ENCODE peak calls at places on chromosome 22, in five cellular contexts. Z is IMR-90, B is HFF-Myc, D is OCI-LY7, M is left ventricle myocardium inferior. L is an unnamed sample.

GRCh38 chr22:44380716-44381500 is 68.2 kb upstream of the SHISAL1 start:
- DNase-seq in Z (no peak), D (no peak), B (no peak), M (no peak), L (no peak)

GRCh38 chr22:36009085-36009484 is 19.5 kb downstream of the RBFOX2 start:
- DNase-seq in D (peak), B (no peak), M (no peak), Z (peak), L (no peak)

GRCh38 chr22:35454416-35455054 is 54.6 kb downstream of the MCM5 start:
- DNase-seq in Z (no peak), B (no peak), D (no peak), M (no peak), L (no peak)

GRCh38 chr22:33909075-33909458 is 11.2 kb downstream of the LARGE1 start:
- DNase-seq in Z (peak), B (no peak), D (no peak), M (no peak), L (no peak)

GRCh38 chr22:50665212-50665611 is 7.4 kb upstream of the SHANK3 start:
- DNase-seq in M (no peak), D (no peak), Z (no peak), B (no peak), L (no peak)

GRCh38 chr22:41780714-41781507 is 19.6 kb upstream of the CCDC134 start:
- DNase-seq in Z (peak), B (no peak), D (peak), M (peak), L (peak)

GRCh38 chr22:44698531-44699421 is 3.2 kb upstream of the PRR5 start:
- DNase-seq in M (no peak), Z (peak), B (peak), D (no peak), L (no peak)

GRCh38 chr22:44743804-44744211 is 8.6 kb upstream of the ARHGAP8 start:
- DNase-seq in M (no peak), D (no peak), B (no peak), Z (peak), L (no peak)

GRCh38 chr22:25627271-25627848 is 62.9 kb downstream of the GRK3 start:
- DNase-seq in M (no peak), D (peak), B (no peak), Z (peak), L (no peak)

GRCh38 chr22:36236338-36237319 is 2.7 kb downstream of the APOL2 start:
- DNase-seq in M (no peak), D (no peak), Z (no peak), B (no peak), L (no peak)

GRCh38 chr22:24205438-24206189 is 24.3 kb downstream of the SUSD2 start:
- DNase-seq in D (no peak), Z (no peak), B (no peak), M (no peak), L (no peak)

GRCh38 chr22:28014141-28015055 is 95.3 kb upstream of the PITPNB start:
- DNase-seq in D (no peak), M (peak), B (no peak), Z (no peak), L (no peak)

GRCh38 chr22:48758021-48758561 is 1069.6 kb downstream of the BRD1 start:
- DNase-seq in B (no peak), M (no peak), Z (no peak), D (no peak), L (no peak)

GRCh38 chr22:50014053-50014501 is 1.5 kb upstream of the IL17REL start:
- DNase-seq in M (peak), Z (no peak), D (no peak), B (no peak), L (no peak)

GRCh38 chr22:37316875-37317371 is 34.6 kb downstream of the CYTH4 start:
- DNase-seq in M (peak), D (peak), Z (peak), B (peak), L (peak)

GRCh38 chr22:37319469-37319868 is 37.2 kb downstream of the CYTH4 start:
- DNase-seq in M (no peak), B (no peak), Z (no peak), D (no peak), L (no peak)

GRCh38 chr22:37317698-37318210 is 35.4 kb downstream of the CYTH4 start:
- DNase-seq in M (no peak), Z (no peak), D (no peak), B (no peak), L (no peak)

GRCh38 chr22:37316405-37316804 is 34.1 kb downstream of the CYTH4 start:
- DNase-seq in Z (no peak), D (no peak), B (no peak), M (no peak), L (no peak)

DNA sequence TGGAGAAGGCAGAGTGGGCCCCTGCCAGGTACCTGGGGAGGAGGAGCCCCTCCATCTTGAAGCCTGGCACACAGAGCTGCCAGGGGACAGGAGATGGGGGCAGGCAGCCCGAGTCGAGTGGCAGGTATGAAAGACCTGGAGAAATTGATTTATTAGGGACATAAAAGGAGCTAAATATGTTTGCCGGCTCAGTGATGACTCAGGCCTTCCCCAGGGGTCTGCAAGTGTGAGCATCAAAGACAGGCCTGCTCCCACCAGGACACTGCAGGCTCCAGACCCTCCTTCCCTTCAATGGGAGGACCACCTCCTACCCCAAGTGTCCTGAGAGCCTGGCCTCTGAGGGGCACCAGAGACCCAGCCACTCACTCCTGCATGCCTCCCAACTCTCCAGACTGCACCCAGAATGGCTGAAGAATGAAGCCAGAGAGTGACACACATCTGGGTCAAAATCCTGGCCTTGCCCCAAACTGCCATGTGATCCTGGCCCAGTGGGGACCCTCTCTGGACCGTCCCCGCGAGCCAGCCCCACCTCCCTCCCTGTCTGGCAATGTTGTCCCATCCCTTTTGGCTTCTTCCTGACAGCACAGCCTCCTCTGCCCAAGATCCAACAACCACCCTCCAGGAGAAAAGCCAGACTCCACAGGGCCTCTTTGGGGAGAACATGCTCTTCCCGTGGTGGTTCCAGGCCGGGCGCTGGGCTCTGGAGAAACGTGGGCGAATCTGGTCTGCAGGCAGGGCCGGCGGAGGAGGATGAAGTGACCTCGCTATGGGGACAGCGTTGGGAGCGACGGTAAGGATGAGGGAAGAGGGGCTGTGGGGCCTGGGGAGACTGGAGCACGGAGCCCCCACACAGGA is 36.2 kb downstream of the CYTH4 start:
- DNase-seq in M (no peak), Z (no peak), D (no peak), B (no peak), L (no peak)
- TF ChIP-seq CTCF in M (no peak), Z (peak), D (no peak), B (peak), L (no peak)

GRCh38 chr22:46737105-46737975 is 712 bp downstream of the CERK start:
- DNase-seq in Z (peak), M (peak), B (no peak), D (peak), L (peak)

GRCh38 chr22:46738642-46738960 is 549 bp upstream of the CERK start:
- DNase-seq in B (no peak), M (no peak), D (no peak), Z (no peak), L (no peak)

GRCh38 chr22:46737976-46738641 is at the start of gene CERK:
- DNase-seq in B (no peak), D (peak), M (peak), Z (peak), L (peak)

GRCh38 chr22:46740910-46741785 is 3.1 kb upstream of the CERK start:
- DNase-seq in B (no peak), D (no peak), M (no peak), Z (no peak), L (no peak)

GRCh38 chr22:46738961-46739870 is 1.2 kb upstream of the CERK start:
- DNase-seq in M (no peak), B (no peak), D (peak), Z (peak), L (no peak)
- TF ChIP-seq CTCF in M (no peak), B (no peak), D (peak), Z (peak), L (no peak)

DNA sequence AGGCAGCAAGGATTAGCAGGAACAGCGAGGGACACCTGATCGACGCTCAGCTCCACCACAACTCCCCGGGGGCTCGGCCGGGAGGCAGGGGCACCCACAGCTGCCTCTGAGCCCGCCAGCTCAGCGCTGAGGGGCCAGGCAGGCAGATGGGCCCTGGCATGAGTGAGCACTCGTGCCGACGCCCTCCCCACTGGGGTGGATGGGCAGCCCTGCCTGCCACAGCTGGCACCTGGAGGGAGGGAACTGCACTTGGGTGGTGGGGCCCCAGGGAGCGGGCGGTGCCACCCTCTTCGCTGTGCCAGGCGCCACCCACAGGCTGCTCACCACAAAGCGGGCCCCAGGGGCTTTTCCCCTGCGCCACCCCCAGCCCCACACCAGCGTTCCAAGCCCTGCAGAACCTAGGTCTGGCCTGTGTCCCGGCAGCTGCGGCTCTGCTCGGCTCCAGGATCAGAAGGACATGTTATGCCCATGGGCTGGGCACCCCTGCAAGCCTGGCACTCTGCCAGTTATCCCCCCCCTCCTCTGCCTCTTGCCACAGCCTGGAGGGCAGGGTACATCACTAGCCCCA is 28.8 kb downstream of the WNT7B start:
- DNase-seq in Z (no peak), D (no peak), M (no peak), B (no peak), L (no peak)
- TF ChIP-seq CTCF in Z (no peak), D (no peak), M (no peak), B (no peak), L (no peak)

GRCh38 chr22:45832180-45832579 is 144.8 kb downstream of the WNT7B start:
- DNase-seq in B (no peak), Z (no peak), M (no peak), D (no peak), L (no peak)
- TF ChIP-seq CTCF in B (no peak), Z (peak), M (no peak), D (no peak), L (no peak)

DNA sequence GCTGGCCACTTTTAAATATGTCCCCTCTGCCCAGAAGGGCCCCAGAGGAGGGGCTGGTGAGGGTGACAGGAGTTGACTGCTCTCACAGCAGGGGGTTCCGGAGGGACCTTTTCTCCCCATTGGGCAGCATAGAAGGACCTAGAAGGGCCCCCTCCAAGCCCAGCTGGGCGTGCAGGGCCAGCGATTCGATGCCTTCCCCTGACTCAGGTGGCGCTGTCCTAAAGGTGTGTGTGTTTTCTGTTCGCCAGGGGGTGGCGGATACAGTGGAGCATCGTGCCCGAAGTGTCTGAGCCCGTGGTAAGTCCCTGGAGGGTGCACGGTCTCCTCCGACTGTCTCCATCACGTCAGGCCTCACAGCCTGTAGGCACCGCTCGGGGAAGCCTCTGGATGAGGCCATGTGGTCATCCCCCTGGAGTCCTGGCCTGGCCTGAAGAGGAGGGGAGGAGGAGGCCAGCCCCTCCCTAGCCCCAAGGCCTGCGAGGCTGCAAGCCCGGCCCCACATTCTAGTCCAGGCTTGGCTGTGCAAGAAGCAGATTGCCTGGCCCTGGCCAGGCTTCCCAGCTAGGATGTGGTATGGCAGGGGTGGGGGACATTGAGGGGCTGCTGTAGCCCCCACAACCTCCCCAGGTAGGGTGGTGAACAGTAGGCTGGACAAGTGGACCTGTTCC is 46.5 kb downstream of the GRAMD4 start:
- DNase-seq in D (no peak), B (no peak), Z (no peak), M (no peak), L (no peak)
- TF ChIP-seq CTCF in D (no peak), B (no peak), Z (no peak), M (no peak), L (no peak)

GRCh38 chr22:43159484-43160178 is 8.3 kb downstream of the TSPO start:
- DNase-seq in M (no peak), B (no peak), Z (no peak), D (no peak), L (no peak)
- TF ChIP-seq CTCF in M (peak), B (peak), Z (peak), D (peak), L (peak)

DNA sequence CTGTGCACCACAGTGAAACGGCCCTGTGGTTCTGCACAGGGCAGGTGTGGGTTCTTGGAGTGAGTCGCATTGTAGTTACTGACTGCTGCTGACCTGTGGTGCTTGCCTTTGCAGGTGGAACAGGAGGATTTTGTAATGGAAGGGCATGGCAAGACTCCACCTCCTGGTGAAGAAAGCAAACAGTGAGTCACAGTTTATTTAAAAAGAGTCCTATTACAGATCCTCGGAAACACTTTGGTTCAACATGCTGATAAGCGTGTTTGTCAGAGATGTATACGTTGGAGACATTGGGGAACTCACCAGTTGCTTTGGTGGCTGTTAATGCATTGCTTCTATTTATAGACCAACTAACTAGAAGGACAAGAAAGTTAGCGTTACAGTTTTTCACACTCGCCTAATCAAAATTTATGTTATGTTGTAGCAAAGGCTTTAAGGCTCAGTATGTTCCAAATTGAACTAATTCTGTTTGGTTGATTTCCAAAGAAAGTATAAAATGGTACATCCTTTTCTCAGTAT is 21.7 kb upstream of the TNRC6B start:
- DNase-seq in Z (peak), D (no peak), M (no peak), B (no peak), L (no peak)
- TF ChIP-seq CTCF in Z (peak), D (peak), M (peak), B (peak), L (no peak)

DNA sequence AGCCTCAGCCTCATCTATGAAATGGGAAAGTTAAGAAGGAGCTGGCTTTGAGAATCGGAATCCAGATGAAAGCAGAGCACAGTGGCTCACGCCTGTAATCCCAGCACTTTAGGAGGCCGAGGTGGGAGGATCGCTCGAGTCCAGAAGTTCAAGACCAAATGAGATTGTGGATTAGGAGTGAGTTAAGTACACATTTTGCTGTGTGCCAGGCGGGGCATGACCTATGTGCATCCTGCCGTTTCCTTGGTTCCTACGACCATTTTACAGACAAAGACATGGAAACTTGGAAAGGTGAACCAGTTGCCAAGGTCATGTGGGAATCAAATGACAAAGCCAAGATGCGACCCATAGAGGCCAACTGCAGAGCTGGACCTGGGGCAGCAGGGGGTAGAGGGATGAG is 4.2 kb downstream of the PLA2G3 start:
- DNase-seq in D (no peak), M (no peak), B (no peak), Z (no peak), L (no peak)
- TF ChIP-seq CTCF in D (no peak), M (no peak), B (no peak), Z (no peak), L (no peak)

DNA sequence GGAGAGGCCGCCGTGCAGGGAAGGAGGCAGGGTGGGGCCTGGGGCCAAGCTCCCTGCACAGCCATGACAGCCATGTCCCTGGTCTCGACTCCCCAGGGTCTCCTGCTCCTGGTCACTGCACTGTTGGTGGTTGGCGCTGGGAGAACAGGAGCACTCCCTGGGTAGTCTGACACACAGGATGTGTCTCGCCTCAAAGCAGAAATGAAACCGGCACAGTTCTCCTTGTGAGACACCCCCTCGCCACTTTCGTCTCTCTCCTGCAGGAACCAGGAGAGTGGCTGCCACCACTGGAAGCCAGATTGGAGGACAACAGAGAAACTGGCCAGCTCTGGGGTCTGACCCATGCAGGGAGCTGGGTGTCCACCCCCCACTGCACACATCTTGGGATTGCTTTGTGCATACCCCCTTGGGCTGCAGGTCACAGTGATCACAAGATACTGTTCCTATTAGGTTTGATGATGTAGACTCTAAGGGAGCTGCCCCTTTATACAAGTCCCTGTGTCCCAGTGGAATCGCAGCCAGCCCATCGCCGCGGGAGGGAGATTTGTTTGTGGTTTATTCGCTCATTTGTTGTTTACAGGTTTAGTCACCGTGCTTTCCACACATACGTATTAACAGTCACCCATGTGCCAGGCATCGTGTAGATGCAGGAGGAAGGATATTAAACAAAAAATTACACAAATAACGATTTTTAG is 27.0 kb upstream of the YWHAH start:
- DNase-seq in D (peak), B (no peak), Z (no peak), M (no peak), L (peak)
- TF ChIP-seq CTCF in D (no peak), B (no peak), Z (no peak), M (no peak), L (no peak)

DNA sequence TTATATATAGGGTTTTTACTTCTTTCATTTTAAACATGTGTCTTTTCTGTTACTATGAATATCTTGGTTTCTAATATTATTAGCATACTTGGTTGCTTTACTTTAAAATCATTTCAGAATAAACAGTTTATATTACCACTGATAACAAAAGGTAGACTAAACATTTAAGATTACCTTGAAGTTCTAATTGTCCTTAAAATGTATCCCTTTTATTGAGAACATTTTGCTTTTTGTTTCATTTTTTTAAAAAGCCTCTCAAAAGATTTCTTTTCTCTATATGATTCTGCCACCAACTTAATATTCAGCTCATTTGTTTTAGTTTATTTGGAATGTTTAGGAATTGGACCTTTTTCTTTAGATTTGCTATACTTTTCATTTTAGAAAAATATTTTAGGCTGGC is 39.6 kb downstream of the MED15 start:
- DNase-seq in D (no peak), B (no peak), Z (no peak), M (no peak), L (no peak)
- TF ChIP-seq CTCF in D (no peak), B (no peak), Z (no peak), M (no peak), L (no peak)

L was measured in GM20000.